ENCODE peak calls at places on chromosome 19, in six cellular contexts. F is IMR-90, O is neuronal stem cell, Y is H1, H is mesendoderm, T is mesenchymal stem cell. B is an unnamed sample.

GRCh38 chr19:50486823-50487515 is 10.3 kb upstream of the GARIN5A start:
- DNase-seq in F (peak; percentile 19), T (peak; percentile 23), O (no peak), H (peak; percentile 95), Y (peak; percentile 88), B (peak; percentile 88)

GRCh38 chr19:2578391-2578826 is 102.5 kb downstream of the GADD45B start:
- DNase-seq in F (peak; percentile 49), H (peak; percentile 81), T (peak; percentile 67), O (no peak), Y (no peak), B (peak; percentile 55)

GRCh38 chr19:45045671-45046353 is 7.0 kb downstream of the CLASRP start:
- DNase-seq in T (no peak), H (no peak), Y (no peak), O (no peak), F (no peak), B (no peak)

GRCh38 chr19:11168568-11168967 is 13.0 kb upstream of the SPC24 start:
- DNase-seq in Y (no peak), O (no peak), T (peak; percentile 96), F (peak; percentile 97), H (no peak), B (no peak)

GRCh38 chr19:43532571-43532961 is 422 bp upstream of the ZNF575 start:
- DNase-seq in Y (no peak), H (no peak), T (no peak), F (no peak), O (no peak), B (peak; percentile 48)

GRCh38 chr19:51546650-51547396 is 15.4 kb upstream of the SIGLEC6 start:
- DNase-seq in H (no peak), F (peak; percentile 9), O (no peak), T (peak; percentile 69), Y (no peak), B (no peak)

GRCh38 chr19:47511681-47512080 is 3.2 kb downstream of the NAPA start:
- DNase-seq in F (peak; percentile 61), T (peak; percentile 33), O (no peak), H (no peak), Y (no peak), B (no peak)

GRCh38 chr19:14494910-14495677 is 833 bp downstream of the GIPC1 start:
- DNase-seq in Y (no peak), F (no peak), O (no peak), H (no peak), T (no peak), B (no peak)

GRCh38 chr19:50500060-50500752 is 10.8 kb downstream of the JOSD2 start:
- DNase-seq in H (peak; percentile 61), T (peak; percentile 24), Y (no peak), F (no peak), O (no peak), B (peak; percentile 63)

GRCh38 chr19:8361921-8362793 is 1.8 kb upstream of the ANGPTL4 start:
- DNase-seq in Y (no peak), T (peak; percentile 99), O (no peak), H (no peak), F (peak; percentile 99), B (no peak)

GRCh38 chr19:3110126-3110825 is 16.1 kb downstream of the GNA11 start:
- DNase-seq in Y (no peak), F (no peak), H (no peak), T (no peak), O (no peak), B (no peak)

GRCh38 chr19:58579473-58580142 is 6.5 kb upstream of the MZF1 start:
- DNase-seq in O (no peak), T (no peak), F (no peak), H (no peak), Y (no peak), B (no peak)

GRCh38 chr19:51742736-51743288 is 8.9 kb downstream of the FPR1 start:
- DNase-seq in Y (no peak), F (no peak), H (no peak), T (no peak), O (no peak), B (no peak)

GRCh38 chr19:50331187-50332013 is 2.2 kb upstream of the KCNC3 start:
- DNase-seq in Y (no peak), O (no peak), H (peak; percentile 90), T (no peak), F (no peak), B (peak; percentile 82)

GRCh38 chr19:41917676-41918075 is 10.6 kb downstream of the ERFL start:
- DNase-seq in Y (no peak), O (no peak), T (no peak), H (no peak), F (no peak), B (no peak)

GRCh38 chr19:10620786-10621185 is 4.6 kb upstream of the SLC44A2 start:
- DNase-seq in T (no peak), O (no peak), Y (no peak), F (no peak), H (no peak), B (no peak)

GRCh38 chr19:48806518-48806817 is 4.4 kb downstream of the BCAT2 start:
- DNase-seq in Y (no peak), T (no peak), O (no peak), H (peak; percentile 89), F (no peak), B (peak; percentile 83)

GRCh38 chr19:53333071-53333465 is 481 bp upstream of the ZNF845 start:
- DNase-seq in F (no peak), O (no peak), T (no peak), Y (no peak), H (peak; percentile 85), B (peak; percentile 84)

GRCh38 chr19:2579678-2580280 is 103.9 kb downstream of the GADD45B start:
- DNase-seq in F (no peak), Y (no peak), T (no peak), H (no peak), O (no peak), B (no peak)

GRCh38 chr19:56946164-56946563 is 105.6 kb upstream of the PEG3 start:
- DNase-seq in F (no peak), T (no peak), O (peak; percentile 36), H (peak; percentile 39), Y (no peak), B (no peak)

GRCh38 chr19:24142771-24143170 is 55.8 kb downstream of the ZNF254 start:
- DNase-seq in F (no peak), Y (no peak), T (no peak), O (no peak), H (no peak), B (no peak)

GRCh38 chr19:54179921-54180452 is 7.0 kb upstream of the TMC4 start:
- DNase-seq in Y (peak; percentile 92), F (peak; percentile 60), T (peak; percentile 89), O (peak; percentile 84), H (peak; percentile 99), B (peak; percentile 98)

GRCh38 chr19:51676566-51677083 is 16.5 kb upstream of the SPACA6 start:
- DNase-seq in T (no peak), F (no peak), O (no peak), Y (no peak), H (no peak), B (no peak)

GRCh38 chr19:1450735-1451669 is 1.1 kb downstream of the APC2 start:
- DNase-seq in H (no peak), O (no peak), F (no peak), Y (no peak), T (no peak), B (no peak)

GRCh38 chr19:2722541-2723344 is 1.6 kb upstream of the DIRAS1 start:
- DNase-seq in T (peak; percentile 77), O (no peak), Y (no peak), F (peak; percentile 74), H (no peak), B (no peak)

GRCh38 chr19:27740396-27740795 is 1472.6 kb downstream of the UQCRFS1 start:
- DNase-seq in H (no peak), Y (no peak), T (no peak), O (no peak), F (no peak), B (peak; percentile 3)

GRCh38 chr19:30682576-30683536 is 310.7 kb downstream of the ZNF536 start:
- DNase-seq in Y (no peak), T (peak; percentile 71), O (peak; percentile 51), H (peak; percentile 62), F (peak; percentile 82), B (peak; percentile 63)

GRCh38 chr19:42143341-42144234 is 11.3 kb upstream of the POU2F2 start:
- DNase-seq in H (peak; percentile 73), T (peak; percentile 52), F (peak; percentile 30), Y (no peak), O (peak; percentile 64), B (peak; percentile 73)

GRCh38 chr19:10450853-10451609 is 30.7 kb downstream of the PDE4A start:
- DNase-seq in F (no peak), T (no peak), H (peak; percentile 55), Y (peak; percentile 31), O (no peak), B (peak; percentile 94)

GRCh38 chr19:39499082-39499642 is 415 bp downstream of the DLL3 start:
- DNase-seq in Y (no peak), F (no peak), O (no peak), T (peak; percentile 30), H (peak; percentile 35), B (peak; percentile 57)

DNA sequence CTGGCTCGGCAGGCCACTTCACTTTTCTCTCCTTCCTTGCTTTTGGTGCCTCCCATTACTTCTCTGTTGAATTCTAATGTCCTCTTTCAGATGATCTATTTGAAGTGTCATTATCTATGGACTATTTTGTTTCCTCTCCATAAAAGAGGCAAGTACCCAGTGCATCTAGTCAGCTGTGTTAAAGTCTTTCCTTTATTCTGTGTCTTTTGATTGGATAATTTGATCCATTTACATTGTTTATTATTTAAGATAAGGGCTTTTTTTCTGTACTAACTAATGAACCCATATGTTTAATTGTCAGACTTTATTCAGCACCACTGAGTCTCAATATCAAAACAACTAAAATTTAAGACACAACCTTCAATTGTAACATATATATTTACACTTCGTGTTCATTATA is 36.4 kb downstream of the IGFL3 start:
- DNase-seq in T (no peak), O (no peak), Y (no peak), H (no peak), F (no peak), B (no peak)
- H2BK15ac ChIP-seq in T (no peak overlapping the region), O (no peak overlapping the region), Y (no peak overlapping the region), H (no peak overlapping the region), F (no peak overlapping the region), B (no peak overlapping the region)

DNA sequence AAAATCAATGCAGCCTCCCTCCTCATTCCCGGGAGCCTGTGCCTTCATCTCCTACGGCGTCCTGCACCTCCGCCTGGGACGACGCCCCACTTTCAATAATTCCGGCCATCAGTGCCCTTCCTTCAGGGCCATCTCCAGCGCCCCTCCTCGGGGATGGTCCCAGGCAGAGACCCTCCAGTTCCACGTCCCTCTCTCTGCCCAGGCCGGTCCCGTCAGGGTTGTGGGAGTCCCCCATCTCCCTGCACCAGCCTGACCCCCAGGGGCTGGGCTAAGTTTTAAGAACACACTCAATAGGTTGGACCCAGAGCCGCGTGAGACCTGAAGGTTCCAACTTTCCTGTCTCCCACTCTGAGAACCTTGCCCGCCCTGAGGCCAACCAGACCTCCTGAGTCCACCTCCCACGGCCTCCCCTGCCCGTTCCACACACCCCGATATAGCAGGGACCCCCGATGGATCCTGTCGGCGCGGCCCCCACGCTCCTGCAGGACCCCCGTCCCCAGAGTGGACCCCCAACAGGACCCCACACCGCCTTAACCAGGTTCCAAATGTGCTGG is 645 bp downstream of the TMEM161A start:
- DNase-seq in O (no peak), F (no peak), T (peak; percentile 6), Y (no peak), H (no peak), B (peak; percentile 26)
- H2AK5ac ChIP-seq in O (peak overlapping the region; percentile 76), F (no peak overlapping the region), T (no peak overlapping the region), Y (no peak overlapping the region), H (no peak overlapping the region), B (no peak overlapping the region)

GRCh38 chr19:35298561-35298972 is 6.6 kb downstream of the MAG start:
- DNase-seq in F (no peak), T (no peak), O (no peak), H (no peak), Y (no peak), B (no peak)
- H3K23ac ChIP-seq in F (no peak overlapping the region), T (no peak overlapping the region), O (peak overlapping the region; percentile 57), H (no peak overlapping the region), Y (no peak overlapping the region), B (no peak overlapping the region)

GRCh38 chr19:6648141-6648715 is 21.7 kb downstream of the TNFSF14 start:
- DNase-seq in O (no peak), Y (no peak), H (no peak), T (no peak), F (no peak), B (no peak)
- H2BK15ac ChIP-seq in O (no peak overlapping the region), Y (no peak overlapping the region), H (no peak overlapping the region), T (no peak overlapping the region), F (no peak overlapping the region), B (no peak overlapping the region)

B was measured in H9.